ENCODE peak calls at places on chromosome 3, in five cellular contexts. H is NCI-H146, P is GM12891, E is NCI-H446, L is mammary epithelial cell. C is an unnamed sample.

GRCh38 chr3:120767106-120767505 is 24.6 kb downstream of the GTF2E1 start:
- DNase-seq in H (no peak), P (no peak), E (no peak), L (no peak), C (no peak)

GRCh38 chr3:125375950-125376679 is 990 bp upstream of the ZNF148 start:
- DNase-seq in H (peak; percentile 94), P (no peak), E (peak; percentile 62), L (peak; percentile 53), C (no peak)

GRCh38 chr3:195182470-195182795 is 88.5 kb downstream of the XXYLT1 start:
- DNase-seq in H (no peak), P (no peak), E (peak; percentile 33), L (no peak), C (no peak)

GRCh38 chr3:152011812-152012735 is 138.6 kb downstream of the SUCNR1 start:
- DNase-seq in H (no peak), P (no peak), E (no peak), L (no peak), C (no peak)

GRCh38 chr3:175316799-175317198 is 457.7 kb downstream of the NAALADL2 start:
- DNase-seq in H (peak; percentile 55), P (no peak), E (no peak), L (no peak), C (no peak)

GRCh38 chr3:119492810-119493209 is 5.5 kb upstream of the TIMMDC1 start:
- DNase-seq in H (no peak), P (no peak), E (no peak), L (no peak), C (no peak)

GRCh38 chr3:79973482-79973881 is 205.7 kb upstream of the ROBO1 start:
- DNase-seq in H (no peak), P (no peak), E (no peak), L (no peak), C (no peak)

GRCh38 chr3:11953350-11953749 is 50.8 kb upstream of the SYN2 start:
- DNase-seq in H (peak; percentile 98), P (no peak), E (no peak), L (no peak), C (no peak)

GRCh38 chr3:164418426-164418825 is 659.9 kb downstream of the SI start:
- DNase-seq in H (peak; percentile 98), P (no peak), E (peak; percentile 58), L (no peak), C (no peak)

GRCh38 chr3:120908030-120908802 is at the start of gene STXBP5L:
- DNase-seq in H (peak; percentile 86), P (peak; percentile 47), E (peak; percentile 82), L (peak; percentile 66), C (peak; percentile 21)

GRCh38 chr3:129942296-129942695 is 32.2 kb upstream of the TRH start:
- DNase-seq in H (peak; percentile 57), P (peak; percentile 68), E (peak; percentile 16), L (peak; percentile 38), C (peak; percentile 24)

GRCh38 chr3:67416703-67417102 is 237.7 kb downstream of the SUCLG2 start:
- DNase-seq in H (no peak), P (no peak), E (no peak), L (no peak), C (no peak)

GRCh38 chr3:123287962-123288302 is 86.2 kb downstream of the SEC22A start:
- DNase-seq in H (no peak), P (no peak), E (no peak), L (no peak), C (no peak)

GRCh38 chr3:51929420-51930003 is 12.2 kb downstream of the RRP9 start:
- DNase-seq in H (no peak), P (no peak), E (no peak), L (no peak), C (no peak)

GRCh38 chr3:123379041-123379830 is 69.7 kb downstream of the ADCY5 start:
- DNase-seq in H (no peak), P (no peak), E (no peak), L (no peak), C (no peak)

GRCh38 chr3:30544811-30545210 is 61.6 kb upstream of the TGFBR2 start:
- DNase-seq in H (no peak), P (no peak), E (no peak), L (peak; percentile 94), C (no peak)

GRCh38 chr3:155585384-155585783 is 159.5 kb downstream of the PLCH1 start:
- DNase-seq in H (no peak), P (no peak), E (no peak), L (no peak), C (no peak)

GRCh38 chr3:4750306-4751056 is 228.8 kb upstream of the BHLHE40 start:
- DNase-seq in H (no peak), P (no peak), E (no peak), L (peak; percentile 79), C (no peak)

GRCh38 chr3:47571391-47572165 is 7.1 kb downstream of the CSPG5 start:
- DNase-seq in H (no peak), P (no peak), E (no peak), L (no peak), C (no peak)

GRCh38 chr3:26087751-26088150 is 297.9 kb downstream of the OXSM start:
- DNase-seq in H (no peak), P (no peak), E (no peak), L (no peak), C (no peak)

GRCh38 chr3:128555098-128555825 is 62.3 kb upstream of the GATA2 start:
- DNase-seq in H (no peak), P (no peak), E (no peak), L (no peak), C (no peak)

GRCh38 chr3:37024092-37024491 is 30.8 kb downstream of the MLH1 start:
- DNase-seq in H (no peak), P (no peak), E (no peak), L (no peak), C (no peak)

GRCh38 chr3:14338242-14338641 is 64.2 kb upstream of the SLC6A6 start:
- DNase-seq in H (no peak), P (no peak), E (no peak), L (no peak), C (no peak)

GRCh38 chr3:5122030-5122740 is at the start of gene ARL8B:
- DNase-seq in H (peak; percentile 71), P (peak; percentile 88), E (no peak), L (peak; percentile 85), C (peak; percentile 93)

GRCh38 chr3:71964170-71964569 is 179.2 kb upstream of the PROK2 start:
- DNase-seq in H (no peak), P (no peak), E (no peak), L (no peak), C (no peak)

GRCh38 chr3:193915613-193916012 is 220.3 kb upstream of the HES1 start:
- DNase-seq in H (no peak), P (no peak), E (no peak), L (no peak), C (no peak)

GRCh38 chr3:124965413-124965812 is 30.9 kb upstream of the MUC13 start:
- DNase-seq in H (peak; percentile 80), P (no peak), E (no peak), L (no peak), C (no peak)

GRCh38 chr3:157464283-157464682 is 27.6 kb downstream of the PTX3 start:
- DNase-seq in H (peak; percentile 38), P (no peak), E (no peak), L (no peak), C (no peak)

GRCh38 chr3:66762888-66763287 is 235.2 kb upstream of the KBTBD8 start:
- DNase-seq in H (no peak), P (no peak), E (no peak), L (no peak), C (no peak)

GRCh38 chr3:141231923-141232861 is 567 bp downstream of the PXYLP1 start:
- DNase-seq in H (peak; percentile 73), P (no peak), E (no peak), L (peak; percentile 45), C (peak; percentile 35)

GRCh38 chr3:17039579-17039978 is 154.8 kb downstream of the PLCL2 start:
- DNase-seq in H (no peak), P (no peak), E (no peak), L (peak; percentile 92), C (no peak)

GRCh38 chr3:63968612-63969350 is 54.5 kb downstream of the PSMD6 start:
- DNase-seq in H (no peak), P (no peak), E (no peak), L (peak; percentile 26), C (no peak)

GRCh38 chr3:157089455-157090221 is 70.3 kb downstream of the CCNL1 start:
- DNase-seq in H (no peak), P (no peak), E (no peak), L (peak; percentile 35), C (peak; percentile 20)

GRCh38 chr3:4320453-4320852 is 17.3 kb downstream of the SETMAR start:
- DNase-seq in H (no peak), P (no peak), E (no peak), L (no peak), C (no peak)

GRCh38 chr3:53705774-53706173 is 140.4 kb downstream of the CHDH start:
- DNase-seq in H (no peak), P (no peak), E (no peak), L (no peak), C (no peak)

GRCh38 chr3:100463002-100463401 is 29.4 kb upstream of the TMEM45A start:
- DNase-seq in H (peak; percentile 60), P (peak; percentile 42), E (no peak), L (peak; percentile 62), C (no peak)